ENCODE peak calls at places on chromosomes 11 and 22, in eight cellular contexts. C, U, Z, N, D, L, K and E are unnamed samples.

GRCh38 chr22:39332441-39333064 is 13.1 kb upstream of the RPL3 start:
- DNase-seq in Z (no peak), D (no peak), C (no peak), U (no peak), K (no peak), N (peak), L (no peak), E (no peak)

GRCh38 chr11:119347242-119347641 is 737 bp upstream of the MFRP start:
- DNase-seq in D (no peak), K (no peak), U (no peak), L (no peak), C (no peak), N (peak), Z (no peak), E (no peak)

GRCh38 chr11:124751741-124752470 is at the start of gene VSIG2:
- DNase-seq in U (no peak), N (no peak), L (no peak), C (no peak), D (no peak), Z (no peak), K (no peak), E (no peak)

GRCh38 chr11:121802542-121802941 is 313.5 kb downstream of the BLID start:
- DNase-seq in K (no peak), U (peak), Z (no peak), C (no peak), L (peak), D (peak), N (no peak), E (no peak)

GRCh38 chr11:69277074-69277809 is 16.7 kb upstream of the MYEOV start:
- DNase-seq in C (no peak), L (no peak), K (no peak), U (no peak), N (no peak), D (no peak), Z (no peak), E (no peak)

GRCh38 chr11:120815260-120816100 is 208.4 kb upstream of the TBCEL start:
- DNase-seq in N (no peak), Z (no peak), U (peak), C (peak), D (no peak), K (no peak), L (peak), E (no peak)

GRCh38 chr22:23574371-23574811 is 5.7 kb downstream of the IGLL1 start:
- DNase-seq in D (no peak), Z (no peak), U (no peak), C (no peak), L (no peak), K (no peak), N (no peak), E (no peak)

GRCh38 chr11:86186420-86186819 is 58.1 kb upstream of the EED start:
- DNase-seq in K (no peak), D (no peak), U (no peak), N (no peak), L (no peak), Z (no peak), C (no peak), E (no peak)

GRCh38 chr11:9130297-9130696 is 38.9 kb upstream of the SCUBE2 start:
- DNase-seq in L (no peak), Z (no peak), D (no peak), U (no peak), C (no peak), N (no peak), K (no peak), E (no peak)

GRCh38 chr11:124536520-124536919 is 6.9 kb downstream of the OR8B12 start:
- DNase-seq in U (peak), C (peak), Z (no peak), D (peak), N (peak), K (no peak), L (peak), E (no peak)

GRCh38 chr22:20009582-20010306 is 6.9 kb downstream of the ARVCF start:
- DNase-seq in L (no peak), U (no peak), D (no peak), C (no peak), N (no peak), Z (no peak), K (no peak), E (no peak)
- H3K4me3 ChIP-seq in L (no peak), U (no peak), D (no peak), C (no peak), N (no peak), Z (no peak), K (no peak), E (no peak)

GRCh38 chr22:37199839-37200161 is 11.8 kb upstream of the C1QTNF6 start:
- DNase-seq in L (no peak), C (peak), U (peak), D (no peak), Z (peak), N (no peak), K (no peak), E (no peak)
- H3K4me2 ChIP-seq in L (peak), C (peak), U (peak), D (peak), Z (peak), N (peak), K (peak), E (peak)

DNA sequence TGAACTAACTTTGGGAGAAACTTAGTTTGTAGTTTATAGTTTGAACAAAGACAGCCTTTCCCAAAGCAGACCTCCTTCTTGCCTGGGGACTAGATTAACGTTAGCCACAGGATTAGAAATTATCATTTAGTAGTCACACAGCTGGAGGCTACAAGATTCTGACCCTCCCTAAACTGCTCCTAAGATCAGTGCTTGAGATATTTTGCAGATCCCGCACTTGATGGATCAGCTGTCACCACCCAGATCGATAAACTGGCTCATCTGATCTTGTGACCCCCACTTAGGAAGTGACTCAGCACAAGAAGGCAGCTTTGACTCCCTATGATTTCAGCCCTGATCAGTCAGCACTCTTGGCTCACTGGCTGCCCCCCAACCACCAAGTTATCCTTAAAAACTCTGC is 1.6 kb downstream of the SLC22A24 start:
- DNase-seq in K (no peak), N (no peak), Z (no peak), D (no peak), L (no peak), C (no peak), U (no peak), E (no peak)
- H3K4me3 ChIP-seq in K (no peak), N (no peak), Z (no peak), D (no peak), L (no peak), C (no peak), U (no peak), E (no peak)

GRCh38 chr22:49879871-49880270 is 26.2 kb downstream of the ZBED4 start:
- DNase-seq in L (no peak), D (no peak), U (no peak), K (no peak), N (no peak), Z (no peak), C (no peak), E (no peak)
- H3K4me2 ChIP-seq in L (no peak), D (no peak), U (no peak), K (no peak), N (no peak), Z (no peak), C (no peak), E (no peak)

GRCh38 chr11:83845797-83846196 is 559.6 kb upstream of the CCDC90B start:
- DNase-seq in L (no peak), K (no peak), Z (no peak), N (no peak), U (no peak), D (no peak), C (no peak), E (no peak)

GRCh38 chr11:83835423-83835822 is 549.3 kb upstream of the CCDC90B start:
- DNase-seq in D (peak), U (no peak), Z (no peak), K (no peak), L (no peak), C (no peak), N (no peak), E (no peak)

GRCh38 chr11:83836883-83837654 is 550.9 kb upstream of the CCDC90B start:
- DNase-seq in Z (peak), D (peak), K (peak), C (peak), U (peak), N (peak), L (peak), E (peak)

GRCh38 chr11:83840326-83840725 is 554.2 kb upstream of the CCDC90B start:
- DNase-seq in K (no peak), Z (no peak), C (no peak), U (no peak), D (no peak), N (no peak), L (no peak), E (no peak)
- H3K4me3 ChIP-seq in K (no peak), Z (no peak), C (no peak), U (no peak), D (no peak), N (no peak), L (no peak), E (no peak)

GRCh38 chr11:132640952-132641351 is 891.3 kb downstream of the OPCML start:
- DNase-seq in K (no peak), D (no peak), U (no peak), N (no peak), L (no peak), C (no peak), Z (no peak), E (no peak)

GRCh38 chr11:132646890-132647289 is 885.4 kb downstream of the OPCML start:
- DNase-seq in Z (no peak), N (no peak), U (peak), K (no peak), L (peak), C (no peak), D (no peak), E (no peak)

GRCh38 chr11:132644511-132644910 is 887.8 kb downstream of the OPCML start:
- DNase-seq in D (no peak), L (no peak), Z (no peak), C (no peak), N (no peak), K (no peak), U (no peak), E (no peak)

GRCh38 chr11:132639986-132640385 is 892.3 kb downstream of the OPCML start:
- DNase-seq in L (no peak), K (no peak), C (no peak), U (no peak), D (no peak), N (peak), Z (no peak), E (no peak)

GRCh38 chr11:132643239-132643638 is 889.1 kb downstream of the OPCML start:
- DNase-seq in D (no peak), C (no peak), U (no peak), Z (no peak), K (no peak), L (no peak), N (no peak), E (no peak)
- H3K4me2 ChIP-seq in D (no peak), C (no peak), U (no peak), Z (no peak), K (no peak), L (no peak), N (no peak), E (no peak)